ENCODE peak calls at places on chromosomes 16 and 17, in seven cellular contexts. R, E, D, O, T, S and H are unnamed samples.

GRCh38 chr17:82217530-82218204 is 5.0 kb upstream of the CCDC57 start:
- DNase-seq in S (no peak), T (peak; percentile 85), O (no peak), R (no peak), D (no peak), E (no peak), H (peak; percentile 95)

GRCh38 chr16:85162478-85163277 is 50.4 kb upstream of the CIBAR2 start:
- DNase-seq in S (no peak), E (no peak), D (no peak), R (no peak), T (peak; percentile 77), O (no peak), H (no peak)

GRCh38 chr16:12395266-12395665 is 408.4 kb downstream of the CPPED1 start:
- DNase-seq in T (peak; percentile 55), S (no peak), O (no peak), E (no peak), R (no peak), D (no peak), H (no peak)

GRCh38 chr17:37774508-37774907 is 29.6 kb upstream of the HNF1B start:
- DNase-seq in O (peak; percentile 23), E (peak; percentile 54), T (no peak), D (no peak), S (no peak), R (no peak), H (no peak)

GRCh38 chr17:35889818-35890773 is 9.9 kb upstream of the CCL5 start:
- DNase-seq in S (no peak), R (no peak), T (peak; percentile 23), D (no peak), O (no peak), E (no peak), H (no peak)

GRCh38 chr17:80433916-80434666 is 19.1 kb downstream of the ENDOV start:
- DNase-seq in S (no peak), R (no peak), T (no peak), E (no peak), O (no peak), D (no peak), H (no peak)

GRCh38 chr17:57523926-57524634 is 221.0 kb downstream of the CCDC182 start:
- DNase-seq in O (no peak), R (no peak), S (no peak), E (peak; percentile 90), T (peak; percentile 76), D (no peak), H (no peak)

GRCh38 chr16:981695-982151 is at the start of gene SOX8:
- DNase-seq in E (no peak), D (no peak), R (no peak), T (no peak), S (no peak), O (peak; percentile 34), H (no peak)

GRCh38 chr17:9115446-9116265 is 94.3 kb downstream of the NTN1 start:
- DNase-seq in D (no peak), T (peak; percentile 11), R (peak; percentile 6), E (no peak), O (peak; percentile 28), S (peak; percentile 61), H (no peak)

GRCh38 chr16:27314161-27314723 is 468 bp downstream of the IL4R start:
- DNase-seq in T (peak; percentile 87), O (no peak), E (peak; percentile 45), D (peak; percentile 24), R (peak; percentile 22), S (peak; percentile 55), H (peak; percentile 74)

GRCh38 chr17:83136931-83137330 is 57.5 kb downstream of the METRNL start:
- DNase-seq in R (no peak), E (no peak), D (no peak), S (no peak), T (no peak), O (no peak), H (peak; percentile 22)

GRCh38 chr16:8675183-8676159 is 1.1 kb downstream of the ABAT start:
- DNase-seq in D (peak; percentile 31), O (peak; percentile 17), E (no peak), S (peak; percentile 61), T (no peak), R (no peak), H (peak; percentile 62)

GRCh38 chr17:18981642-18982424 is 22.7 kb downstream of the FAM83G start:
- DNase-seq in E (no peak), O (no peak), T (peak; percentile 75), S (no peak), D (no peak), R (no peak), H (no peak)

GRCh38 chr17:42180922-42181850 is at the start of gene KCNH4:
- DNase-seq in O (peak; percentile 93), E (peak; percentile 94), D (peak; percentile 84), T (peak; percentile 55), S (peak; percentile 84), R (peak; percentile 85), H (peak; percentile 92)

GRCh38 chr16:22191966-22192260 is 14.2 kb upstream of the EEF2K start:
- DNase-seq in S (no peak), T (no peak), R (no peak), O (no peak), E (peak; percentile 71), D (peak; percentile 30), H (no peak)

GRCh38 chr17:13557077-13557476 is 44.7 kb downstream of the HS3ST3A1 start:
- DNase-seq in O (no peak), T (peak; percentile 81), D (no peak), S (no peak), R (no peak), E (no peak), H (no peak)

GRCh38 chr17:4444782-4445473 is 11.2 kb downstream of the SPNS3 start:
- DNase-seq in T (no peak), R (no peak), E (no peak), S (no peak), O (no peak), D (no peak), H (no peak)

GRCh38 chr16:19559242-19559910 is 3.9 kb downstream of the VPS35L start:
- DNase-seq in E (peak; percentile 82), S (no peak), R (no peak), O (peak; percentile 46), T (peak; percentile 67), D (peak; percentile 23), H (peak; percentile 61)

GRCh38 chr16:72995151-72995881 is 52.6 kb downstream of the ZFHX3 start:
- DNase-seq in E (peak; percentile 57), D (no peak), T (no peak), O (no peak), S (no peak), R (no peak), H (no peak)